ENCODE peak calls at places on chromosome 5, in seven cellular contexts. C is T-cell; I is stimulated activated CD8-positive, alpha-beta memory T cell treated with anti-CD3 and anti-CD28 coated beads, Interleukin-12 subunit alpha, Interleukin-12 subunit beta, amount 100 ng/mL, for 1 hour; E is dermis microvascular lymphatic vessel endothelial cell; J is H7; M is AG08396; N is NCI-H1694. K is an unnamed sample.

GRCh38 chr5:5374034-5374715 is 48.3 kb upstream of the ICE1 start:
- DNase-seq in C (no peak), I (no peak), E (no peak), J (no peak), M (no peak), N (no peak), K (no peak)

GRCh38 chr5:132500244-132500930 is 9.8 kb upstream of the IRF1 start:
- DNase-seq in C (no peak), I (no peak), E (no peak), J (peak), M (peak), N (no peak), K (no peak)

GRCh38 chr5:62306494-62307363 is 723 bp downstream of the KIF2A start:
- DNase-seq in C (peak), I (peak), E (peak), J (peak), M (peak), N (peak), K (peak)

GRCh38 chr5:6708814-6709213 is 4.4 kb upstream of the TENT4A start:
- DNase-seq in C (no peak), I (no peak), E (no peak), J (no peak), M (no peak), N (no peak), K (no peak)

GRCh38 chr5:145827275-145827674 is 7.9 kb downstream of the PRELID2 start:
- DNase-seq in C (no peak), I (no peak), E (peak), J (no peak), M (no peak), N (no peak), K (no peak)

GRCh38 chr5:156640751-156641241 is 209.3 kb upstream of the PPP1R2B start:
- DNase-seq in C (no peak), I (no peak), E (no peak), J (no peak), M (peak), N (no peak), K (no peak)

GRCh38 chr5:5270958-5271605 is 131.0 kb downstream of the ADAMTS16 start:
- DNase-seq in C (no peak), I (no peak), E (peak), J (peak), M (peak), N (no peak), K (peak)

GRCh38 chr5:150286820-150287219 is 2.8 kb downstream of the CAMK2A start:
- DNase-seq in C (no peak), I (no peak), E (no peak), J (peak), M (no peak), N (no peak), K (no peak)

GRCh38 chr5:17005087-17005828 is 69.2 kb upstream of the MYO10 start:
- DNase-seq in C (no peak), I (no peak), E (no peak), J (no peak), M (no peak), N (no peak), K (no peak)

GRCh38 chr5:123089572-123089970 is 530 bp downstream of the PRDM6 start:
- DNase-seq in C (no peak), I (no peak), E (peak), J (peak), M (peak), N (no peak), K (peak)

GRCh38 chr5:113776168-113776567 is 262.7 kb downstream of the YTHDC2 start:
- DNase-seq in C (no peak), I (no peak), E (no peak), J (peak), M (no peak), N (no peak), K (no peak)

GRCh38 chr5:35826056-35826455 is 30.6 kb upstream of the IL7R start:
- DNase-seq in C (no peak), I (no peak), E (no peak), J (no peak), M (no peak), N (no peak), K (no peak)

GRCh38 chr5:9782806-9783560 is 152.8 kb upstream of the TAS2R1 start:
- DNase-seq in C (no peak), I (no peak), E (no peak), J (peak), M (peak), N (no peak), K (no peak)

GRCh38 chr5:143505354-143505753 is 101.9 kb upstream of the NR3C1 start:
- DNase-seq in C (no peak), I (no peak), E (no peak), J (no peak), M (no peak), N (no peak), K (no peak)

GRCh38 chr5:157431544-157432200 is 28.3 kb upstream of the NIPAL4 start:
- DNase-seq in C (no peak), I (no peak), E (peak), J (no peak), M (peak), N (peak), K (peak)

GRCh38 chr5:20166496-20166895 is 178.5 kb upstream of the CDH18 start:
- DNase-seq in C (no peak), I (no peak), E (no peak), J (no peak), M (no peak), N (no peak), K (no peak)

GRCh38 chr5:89173528-89173927 is 290.5 kb upstream of the MEF2C start:
- DNase-seq in C (no peak), I (no peak), E (no peak), J (no peak), M (no peak), N (no peak), K (no peak)

GRCh38 chr5:39426136-39426535 is 1.4 kb upstream of the DAB2 start:
- DNase-seq in C (no peak), I (no peak), E (no peak), J (no peak), M (no peak), N (no peak), K (no peak)